ENCODE peak calls at places on chromosomes 1 and 21, in four cellular contexts. X is heart left ventricle, H is MM.1S, D is pancreas. R is an unnamed sample. For H3K9me3, the result is how much of the 10 kb centered on the place peaks cover.

GRCh38 chr1:245735831-245736530 is 581.2 kb downstream of the KIF26B start:
- DNase-seq in D (no peak), H (no peak), X (no peak), R (no peak)

GRCh38 chr1:112704908-112705627 is 1.9 kb downstream of the RHOC start:
- DNase-seq in X (peak), H (peak), D (peak), R (peak)

GRCh38 chr1:207393610-207394009 is 60.5 kb upstream of the CR2 start:
- DNase-seq in X (no peak), D (peak), H (no peak), R (no peak)

GRCh38 chr1:116997011-116997410 is 4.5 kb upstream of the CD101 start:
- DNase-seq in D (no peak), H (no peak), X (no peak), R (no peak)

GRCh38 chr21:46457801-46458314 is 833 bp upstream of the DIP2A start:
- DNase-seq in H (peak), X (peak), D (no peak), R (no peak)

GRCh38 chr1:203937678-203938330 is 76.4 kb downstream of the SNRPE start:
- DNase-seq in X (no peak), D (no peak), H (peak), R (no peak)

GRCh38 chr1:17979815-17980214 is 127.8 kb upstream of the IGSF21 start:
- DNase-seq in D (no peak), X (no peak), H (no peak), R (no peak)

GRCh38 chr1:115457295-115457694 is 119.2 kb upstream of the NGF start:
- DNase-seq in D (no peak), X (no peak), H (no peak), R (no peak)

GRCh38 chr1:149928388-149928724 is 753 bp upstream of the SF3B4 start:
- DNase-seq in H (no peak), D (no peak), X (no peak), R (no peak)

GRCh38 chr1:160125761-160126160 is 10.2 kb downstream of the ATP1A2 start:
- DNase-seq in X (no peak), D (no peak), H (no peak), R (no peak)

GRCh38 chr1:232316864-232317263 is 313.1 kb downstream of the SIPA1L2 start:
- DNase-seq in X (no peak), D (no peak), H (no peak), R (no peak)

GRCh38 chr1:52098139-52098871 is 42.2 kb downstream of the BTF3L4 start:
- DNase-seq in D (no peak), H (no peak), X (no peak), R (no peak)

GRCh38 chr1:207282049-207282448 is 39.4 kb upstream of the CD55 start:
- DNase-seq in X (no peak), D (no peak), H (no peak), R (no peak)

GRCh38 chr1:115400891-115401290 is 62.8 kb upstream of the NGF start:
- DNase-seq in H (no peak), X (no peak), D (no peak), R (no peak)

GRCh38 chr1:15207829-15208429 is 39.1 kb upstream of the FHAD1 start:
- DNase-seq in X (no peak), H (no peak), D (no peak), R (no peak)

GRCh38 chr1:93347319-93347899 is 1.7 kb downstream of the DR1 start:
- DNase-seq in X (no peak), H (no peak), D (no peak), R (no peak)

GRCh38 chr1:173205146-173206051 is 1.7 kb downstream of the TNFSF4 start:
- DNase-seq in X (no peak), D (no peak), H (peak), R (peak)

GRCh38 chr1:93816970-93817738 is 61.9 kb downstream of the DNTTIP2 start:
- DNase-seq in D (no peak), X (no peak), H (no peak), R (no peak)

GRCh38 chr1:53483656-53484055 is 24.5 kb downstream of the DMRTB1 start:
- DNase-seq in D (no peak), X (no peak), H (no peak), R (no peak)

GRCh38 chr1:7447093-7447492 is 324.0 kb upstream of the VAMP3 start:
- DNase-seq in H (no peak), D (no peak), X (no peak), R (no peak)

GRCh38 chr1:34984435-34985062 is 598 bp downstream of the TMEM35B start:
- DNase-seq in X (peak), H (no peak), D (no peak), R (no peak)

GRCh38 chr1:181028241-181029014 is 5.4 kb upstream of the MR1 start:
- DNase-seq in X (no peak), D (no peak), H (no peak), R (no peak)

GRCh38 chr1:8529901-8530300 is 212.0 kb downstream of the SLC45A1 start:
- DNase-seq in H (no peak), X (no peak), D (no peak), R (no peak)

GRCh38 chr21:44730028-44730395 is 18.6 kb upstream of the TSPEAR start:
- DNase-seq in X (no peak), H (no peak), D (no peak), R (no peak)

GRCh38 chr1:93960641-93961147 is 51.5 kb upstream of the GCLM start:
- DNase-seq in H (no peak), X (no peak), D (no peak), R (no peak)

GRCh38 chr1:236010443-236010842 is 54.4 kb downstream of the NID1 start:
- DNase-seq in X (no peak), H (no peak), D (no peak), R (no peak)

GRCh38 chr1:19045898-19046889 is 89.7 kb upstream of the IFFO2 start:
- DNase-seq in D (peak), H (no peak), X (no peak), R (no peak)

GRCh38 chr1:173426057-173426456 is 51.1 kb upstream of the PRDX6 start:
- DNase-seq in H (no peak), D (no peak), X (no peak), R (no peak)

GRCh38 chr1:171610385-171610784 is 11.7 kb upstream of the MYOCOS start:
- DNase-seq in D (no peak), H (no peak), X (no peak), R (no peak)

GRCh38 chr1:209875510-209875909 is 47.7 kb downstream of the UTP25 start:
- DNase-seq in H (no peak), D (no peak), X (no peak), R (no peak)

GRCh38 chr1:43924516-43924915 is 9.1 kb upstream of the ARTN start:
- DNase-seq in D (no peak), X (no peak), H (no peak), R (no peak)

GRCh38 chr1:160558679-160559078 is 20.6 kb downstream of the CD84 start:
- DNase-seq in H (no peak), X (no peak), D (no peak), R (no peak)

GRCh38 chr1:184860535-184860934 is 105.9 kb upstream of the EDEM3 start:
- DNase-seq in D (no peak), H (no peak), X (no peak), R (no peak)

GRCh38 chr1:248013229-248013710 is at the start of gene OR2L5:
- DNase-seq in X (no peak), H (no peak), D (no peak), R (no peak)

GRCh38 chr1:248015801-248016200 is 2.3 kb downstream of the OR2L5 start:
- DNase-seq in D (no peak), X (no peak), H (no peak), R (no peak)
- H3K9me3 ChIP-seq in D (under half), X (under half), H (under half), R (under half)

GRCh38 chr1:152623203-152623844 is 421 bp upstream of the LCE3A start:
- DNase-seq in H (peak), X (peak), D (no peak), R (no peak)

GRCh38 chr1:152622803-152623202 is at the start of gene LCE3A:
- DNase-seq in H (peak), X (no peak), D (no peak), R (no peak)

GRCh38 chr1:152626688-152627087 is 3.8 kb upstream of the LCE3A start:
- DNase-seq in D (no peak), H (no peak), X (no peak), R (no peak)

DNA sequence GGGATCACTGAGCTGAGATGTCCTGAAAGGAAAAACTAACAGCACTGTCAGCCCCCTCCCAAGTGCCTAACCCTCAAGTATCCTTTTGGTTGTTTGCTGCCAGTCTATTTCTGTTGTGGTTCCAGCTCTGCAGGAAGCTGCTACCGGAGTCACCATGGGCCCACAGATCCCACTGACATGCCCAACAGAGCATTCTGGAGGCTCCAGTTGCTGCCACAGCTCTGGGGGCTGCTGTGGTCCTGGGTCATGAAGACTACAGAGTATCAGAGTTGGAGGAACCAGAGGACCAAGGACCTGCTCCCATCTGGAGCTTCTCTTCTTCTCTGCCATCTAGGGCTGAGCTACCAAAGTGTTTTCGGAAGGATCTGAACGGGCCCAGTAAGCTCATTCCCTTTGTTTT is 910 bp downstream of the LCE3A start:
- DNase-seq in X (no peak), D (no peak), H (no peak), R (no peak)
- H3K9me3 ChIP-seq in X (under half), D (under half), H (under half), R (under half)

GRCh38 chr21:39535646-39536437 is 76.9 kb upstream of the B3GALT5 start:
- DNase-seq in D (peak), X (no peak), H (no peak), R (no peak)
- H3K9me3 ChIP-seq in D (under half), X (under half), H (under half), R (under half)

DNA sequence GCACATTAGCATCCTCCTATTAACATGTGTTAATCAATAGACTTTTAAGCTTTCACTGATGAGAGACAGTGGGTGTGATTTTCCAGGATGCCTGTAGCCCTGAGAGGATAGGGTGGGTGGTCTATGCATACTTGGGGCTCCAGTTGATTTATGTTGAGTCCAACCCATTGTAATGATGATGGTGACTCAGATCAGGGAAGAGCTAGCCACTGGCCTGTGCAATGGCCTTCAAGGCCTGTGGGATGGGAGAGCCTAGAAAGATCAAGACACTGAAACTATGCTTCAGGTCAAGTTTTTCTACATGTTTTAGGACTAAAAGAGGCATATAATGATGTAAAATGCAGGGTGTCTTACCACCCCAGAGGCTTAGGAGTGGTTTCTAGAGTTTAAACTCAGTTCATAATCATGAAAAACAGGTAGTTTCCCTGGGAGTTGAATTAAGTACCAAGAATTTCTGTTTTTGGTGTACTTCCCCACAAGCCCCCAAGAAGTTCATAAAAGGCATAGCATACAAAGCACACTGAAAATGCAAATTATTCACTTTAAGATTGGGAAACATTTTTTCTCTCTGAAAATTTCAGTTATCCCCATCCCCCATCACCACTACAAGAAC is 19.9 kb downstream of the BEND5 start:
- DNase-seq in H (no peak), X (no peak), D (no peak), R (no peak)
- H3K9me3 ChIP-seq in H (under half), X (under half), D (under half), R (under half)

GRCh38 chr1:72946901-72947505 is 664.7 kb upstream of the NEGR1 start:
- DNase-seq in H (no peak), X (no peak), D (no peak), R (no peak)
- H3K9me3 ChIP-seq in H (under half), X (under half), D (under half), R (under half)

GRCh38 chr1:230592848-230593247 is 49.4 kb upstream of the COG2 start:
- DNase-seq in D (no peak), H (no peak), X (no peak), R (no peak)

GRCh38 chr1:230588323-230588746 is 53.9 kb upstream of the COG2 start:
- DNase-seq in X (no peak), D (no peak), H (no peak), R (no peak)

GRCh38 chr1:230587056-230587455 is 55.2 kb upstream of the COG2 start:
- DNase-seq in X (no peak), H (no peak), D (no peak), R (no peak)

GRCh38 chr1:230591676-230592075 is 50.6 kb upstream of the COG2 start:
- DNase-seq in H (no peak), X (no peak), D (no peak), R (no peak)

DNA sequence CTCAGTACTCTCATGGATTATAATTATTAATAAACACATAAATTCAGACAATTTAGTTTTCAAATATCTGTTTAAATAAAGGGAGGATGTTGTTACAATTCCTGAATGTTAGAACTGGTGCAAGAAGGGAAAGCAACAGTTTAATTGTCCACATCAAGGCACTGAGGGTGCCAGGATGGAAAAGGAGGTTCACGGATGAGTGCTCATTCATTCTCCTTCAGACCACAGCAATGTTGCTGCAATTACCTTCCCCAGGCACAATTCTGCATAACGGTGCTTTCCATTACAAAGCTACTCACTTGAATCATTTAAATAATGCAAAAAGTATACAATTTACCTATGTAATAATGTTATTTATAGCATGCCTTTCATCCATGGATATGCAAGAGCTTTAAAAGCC is 52.3 kb upstream of the COG2 start:
- DNase-seq in H (no peak), D (no peak), X (no peak), R (no peak)
- H3K9me3 ChIP-seq in H (under half), D (under half), X (under half), R (under half)

DNA sequence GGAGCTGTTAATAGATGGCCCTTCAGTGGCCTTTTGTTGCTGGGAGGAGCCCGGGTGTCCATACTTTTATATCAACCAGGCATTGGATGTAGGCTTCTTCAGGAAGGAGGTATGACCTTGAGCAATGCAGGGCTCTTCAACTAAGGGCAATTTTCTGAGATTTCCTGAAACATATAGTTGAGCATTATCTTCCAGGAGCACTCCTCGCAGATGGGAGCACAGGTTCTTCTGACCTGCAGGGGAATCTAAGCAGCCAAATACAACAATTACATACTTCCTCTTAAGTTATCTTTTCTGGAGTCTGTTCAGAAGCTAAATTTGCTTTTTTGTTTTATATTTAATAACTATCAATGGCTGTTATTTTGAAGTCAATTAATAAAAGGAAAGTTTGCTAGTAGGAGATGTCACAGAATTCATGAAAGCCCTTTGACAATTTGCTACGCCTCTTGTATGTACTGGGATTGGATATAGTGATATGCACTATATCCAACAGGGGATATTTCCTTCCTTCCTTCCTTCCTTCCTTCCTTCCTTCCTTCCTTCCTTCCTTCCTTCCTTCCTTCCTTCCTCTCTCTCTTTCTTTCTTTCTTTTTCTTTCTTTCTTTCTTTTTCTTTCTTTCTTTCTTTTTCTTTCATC is 422.6 kb upstream of the NEGR1 start:
- DNase-seq in X (no peak), D (no peak), H (no peak), R (no peak)
- H3K9me3 ChIP-seq in X (under half), D (under half), H (under half), R (under half)